ENCODE peak calls at places on chromosomes 4 and X, in ten cellular contexts. X is Peyer's patch; V is HepG2; Q is activated naive CD4-positive, alpha-beta T cell treated with Interleukin-2 at 50 U/mL for 16 hours; R is stimulated activated CD8-positive, alpha-beta memory T cell treated with anti-CD3 and anti-CD28 coated beads, Interleukin-4, amount 100 ng/mL, for 4 hours; C is left cardiac atrium; Z is DMS53; G is stimulated activated CD4-positive, alpha-beta T cell treated with anti-CD3 and anti-CD28 coated beads, Interleukin-2, amount 100 ng/mL, for 24 hours; T is HTR-8/SVneo; F is GM12865. N is an unnamed sample.

GRCh38 chrX:23333842-23334535 is 660 bp upstream of the PTCHD1 start:
- DNase-seq in X (no peak), V (no peak), Q (no peak), R (no peak), C (no peak), Z (peak), G (no peak), T (no peak), F (no peak), N (no peak)

GRCh38 chrX:56310581-56310980 is 78.4 kb downstream of the KLF8 start:
- DNase-seq in X (no peak), V (no peak), Q (no peak), R (no peak), C (no peak), Z (no peak), G (no peak), T (no peak), F (no peak), N (no peak)

GRCh38 chr4:94588900-94589693 is 137.4 kb downstream of the PDLIM5 start:
- DNase-seq in X (no peak), V (no peak), Q (no peak), R (no peak), C (no peak), Z (no peak), G (no peak), T (peak), F (no peak), N (no peak)

GRCh38 chr4:41318839-41319530 is 62.3 kb downstream of the UCHL1 start:
- DNase-seq in X (no peak), V (peak), Q (no peak), R (no peak), C (peak), Z (peak), G (no peak), T (peak), F (no peak), N (no peak)

GRCh38 chrX:2875798-2876399 is 47.2 kb downstream of the GYG2 start:
- DNase-seq in X (no peak), V (peak), Q (no peak), R (no peak), C (no peak), Z (peak), G (no peak), T (peak), F (peak), N (no peak)

GRCh38 chrX:81336455-81337144 is 134.7 kb downstream of the SH3BGRL start:
- DNase-seq in X (no peak), V (no peak), Q (no peak), R (no peak), C (no peak), Z (no peak), G (no peak), T (no peak), F (no peak), N (no peak)

GRCh38 chr4:129429566-129430339 is 333.8 kb downstream of the C4orf33 start:
- DNase-seq in X (no peak), V (no peak), Q (no peak), R (no peak), C (no peak), Z (no peak), G (no peak), T (no peak), F (no peak), N (no peak)

GRCh38 chr4:101630319-101630986 is 160.1 kb upstream of the BANK1 start:
- DNase-seq in X (no peak), V (no peak), Q (no peak), R (no peak), C (no peak), Z (no peak), G (no peak), T (no peak), F (no peak), N (no peak)

GRCh38 chrX:97389761-97390192 is 506.1 kb downstream of the RPA4 start:
- DNase-seq in X (no peak), V (no peak), Q (no peak), R (no peak), C (no peak), Z (no peak), G (no peak), T (no peak), F (no peak), N (no peak)

GRCh38 chrX:122238801-122239200 is 945.3 kb upstream of the GRIA3 start:
- DNase-seq in X (no peak), V (no peak), Q (no peak), R (no peak), C (no peak), Z (peak), G (no peak), T (no peak), F (no peak), N (no peak)

GRCh38 chr4:747546-748170 is 42.0 kb downstream of the PCGF3 start:
- DNase-seq in X (no peak), V (no peak), Q (no peak), R (no peak), C (no peak), Z (no peak), G (no peak), T (no peak), F (no peak), N (no peak)

GRCh38 chr4:147760695-147761094 is 28.8 kb downstream of the ARHGAP10 start:
- DNase-seq in X (no peak), V (no peak), Q (no peak), R (no peak), C (no peak), Z (peak), G (no peak), T (no peak), F (no peak), N (no peak)

GRCh38 chr4:159547645-159548308 is 444.9 kb downstream of the RAPGEF2 start:
- DNase-seq in X (no peak), V (no peak), Q (no peak), R (no peak), C (no peak), Z (no peak), G (no peak), T (peak), F (no peak), N (no peak)

GRCh38 chrX:45850775-45851433 is 650.2 kb upstream of the DIPK2B start:
- DNase-seq in X (peak), V (peak), Q (peak), R (no peak), C (peak), Z (peak), G (peak), T (no peak), F (no peak), N (peak)

GRCh38 chr4:63563288-63564014 is 845.8 kb downstream of the TECRL start:
- DNase-seq in X (no peak), V (no peak), Q (no peak), R (no peak), C (no peak), Z (peak), G (no peak), T (peak), F (no peak), N (no peak)

GRCh38 chrX:37871626-37872302 is 24.4 kb upstream of the DYNLT3 start:
- DNase-seq in X (no peak), V (no peak), Q (peak), R (no peak), C (peak), Z (peak), G (peak), T (peak), F (no peak), N (no peak)

GRCh38 chr4:184473265-184473514 is 1.2 kb downstream of the IRF2 start:
- DNase-seq in X (no peak), V (no peak), Q (no peak), R (no peak), C (no peak), Z (no peak), G (peak), T (no peak), F (peak), N (no peak)

GRCh38 chr4:150164956-150165355 is 86.7 kb downstream of the DCLK2 start:
- DNase-seq in X (no peak), V (no peak), Q (no peak), R (no peak), C (no peak), Z (peak), G (no peak), T (no peak), F (no peak), N (no peak)